ENCODE peak calls at places on chromosomes 7 and 10, in nine cellular contexts. T is AG04450, O is kidney epithelial cell, R is GM12865, B is tibial artery, M is neural progenitor cell, A is fibroblast of mammary gland, L is fibroblast of the aortic adventitia, W is heart left ventricle. E is an unnamed sample.

GRCh38 chr7:28487487-28487886 is 75.2 kb downstream of the CREB5 start:
- DNase-seq in T (no peak), O (no peak), R (no peak), B (no peak), M (no peak), A (no peak), L (no peak), W (no peak), E (no peak)

GRCh38 chr7:26291699-26292538 is at the start of gene SNX10:
- DNase-seq in T (no peak), O (no peak), R (peak), B (no peak), M (peak), A (no peak), L (no peak), W (peak), E (no peak)

GRCh38 chr10:52966904-52967303 is 194.3 kb upstream of the MBL2 start:
- DNase-seq in T (no peak), O (no peak), R (no peak), B (no peak), M (no peak), A (no peak), L (no peak), W (no peak), E (no peak)

GRCh38 chr10:99396471-99396870 is 34.0 kb downstream of the GOT1 start:
- DNase-seq in T (peak), O (peak), R (no peak), B (no peak), M (no peak), A (peak), L (peak), W (no peak), E (no peak)

GRCh38 chr7:93161181-93161762 is 13.1 kb upstream of the SAMD9L start:
- DNase-seq in T (no peak), O (no peak), R (no peak), B (no peak), M (no peak), A (no peak), L (no peak), W (no peak), E (no peak)

GRCh38 chr10:84175436-84175835 is 1.8 kb downstream of the GPR15LG start:
- DNase-seq in T (no peak), O (no peak), R (no peak), B (no peak), M (no peak), A (no peak), L (no peak), W (no peak), E (no peak)

GRCh38 chr7:1087952-1088920 is at the start of gene GPER1:
- DNase-seq in T (no peak), O (no peak), R (no peak), B (peak), M (peak), A (no peak), L (peak), W (peak), E (no peak)

GRCh38 chr7:155493744-155494538 is 36.0 kb downstream of the EN2 start:
- DNase-seq in T (no peak), O (no peak), R (no peak), B (no peak), M (no peak), A (no peak), L (no peak), W (no peak), E (no peak)

GRCh38 chr7:144717720-144718119 is 118.1 kb downstream of the TPK1 start:
- DNase-seq in T (no peak), O (no peak), R (no peak), B (no peak), M (no peak), A (no peak), L (no peak), W (no peak), E (no peak)

GRCh38 chr10:9734218-9734617 is 1283.5 kb upstream of the CELF2 start:
- DNase-seq in T (no peak), O (no peak), R (no peak), B (no peak), M (no peak), A (no peak), L (no peak), W (no peak), E (no peak)

GRCh38 chr10:62554632-62555199 is 180.5 kb downstream of the ZNF365 start:
- DNase-seq in T (no peak), O (no peak), R (peak), B (no peak), M (peak), A (peak), L (peak), W (no peak), E (no peak)

GRCh38 chr10:79025113-79025832 is 43.5 kb upstream of the ZMIZ1 start:
- DNase-seq in T (no peak), O (no peak), R (no peak), B (peak), M (peak), A (no peak), L (no peak), W (no peak), E (no peak)

GRCh38 chr7:150668472-150668911 is 17.0 kb upstream of the GIMAP2 start:
- DNase-seq in T (no peak), O (no peak), R (peak), B (no peak), M (no peak), A (no peak), L (no peak), W (no peak), E (no peak)

GRCh38 chr10:124724279-124725027 is 19.7 kb downstream of the FAM53B start:
- DNase-seq in T (no peak), O (no peak), R (peak), B (peak), M (no peak), A (no peak), L (no peak), W (no peak), E (no peak)

GRCh38 chr7:70634610-70635068 is 497.3 kb upstream of the GALNT17 start:
- DNase-seq in T (peak), O (peak), R (no peak), B (no peak), M (no peak), A (peak), L (peak), W (no peak), E (no peak)

GRCh38 chr10:123278445-123278844 is 124.2 kb downstream of the BUB3 start:
- DNase-seq in T (no peak), O (no peak), R (no peak), B (no peak), M (no peak), A (no peak), L (no peak), W (no peak), E (no peak)

GRCh38 chr7:15783971-15784693 is 97.6 kb upstream of the MEOX2 start:
- DNase-seq in T (no peak), O (no peak), R (no peak), B (no peak), M (peak), A (no peak), L (no peak), W (no peak), E (no peak)

GRCh38 chr10:42969909-42970308 is 107.0 kb upstream of the RET start:
- DNase-seq in T (no peak), O (no peak), R (no peak), B (peak), M (no peak), A (no peak), L (no peak), W (no peak), E (no peak)

GRCh38 chr7:83486536-83486935 is 162.4 kb downstream of the SEMA3E start:
- DNase-seq in T (no peak), O (no peak), R (no peak), B (no peak), M (no peak), A (no peak), L (no peak), W (no peak), E (no peak)

GRCh38 chr10:117740088-117740487 is 197.5 kb downstream of the EMX2 start:
- DNase-seq in T (no peak), O (no peak), R (no peak), B (no peak), M (no peak), A (no peak), L (no peak), W (no peak), E (no peak)

GRCh38 chr10:52583341-52583740 is 189.2 kb downstream of the MBL2 start:
- DNase-seq in T (no peak), O (no peak), R (no peak), B (no peak), M (no peak), A (no peak), L (no peak), W (no peak), E (no peak)

GRCh38 chr7:69749994-69750393 is 151.7 kb downstream of the AUTS2 start:
- DNase-seq in T (no peak), O (no peak), R (peak), B (no peak), M (no peak), A (no peak), L (no peak), W (no peak), E (no peak)

GRCh38 chr10:62589689-62590088 is 214.8 kb upstream of the ADO start:
- DNase-seq in T (no peak), O (no peak), R (no peak), B (no peak), M (no peak), A (peak), L (peak), W (no peak), E (no peak)

GRCh38 chr10:103564799-103565365 is 71.4 kb downstream of the NEURL1 start:
- DNase-seq in T (no peak), O (no peak), R (peak), B (no peak), M (peak), A (peak), L (no peak), W (no peak), E (no peak)

GRCh38 chr10:20627918-20628499 is 269.1 kb downstream of the NEBL start:
- DNase-seq in T (no peak), O (no peak), R (no peak), B (no peak), M (no peak), A (no peak), L (no peak), W (no peak), E (no peak)

GRCh38 chr7:116138202-116138801 is 72.0 kb upstream of the TES start:
- DNase-seq in T (peak), O (peak), R (peak), B (no peak), M (peak), A (peak), L (peak), W (no peak), E (peak)

GRCh38 chr7:1890289-1891235 is 220.5 kb downstream of the ELFN1 start:
- DNase-seq in T (no peak), O (no peak), R (no peak), B (no peak), M (no peak), A (no peak), L (no peak), W (no peak), E (no peak)

GRCh38 chr7:66964391-66964790 is 31.0 kb downstream of the SBDS start:
- DNase-seq in T (peak), O (no peak), R (no peak), B (no peak), M (no peak), A (peak), L (peak), W (no peak), E (no peak)

GRCh38 chr7:87370660-87371180 is 25.3 kb downstream of the CROT start:
- DNase-seq in T (peak), O (no peak), R (no peak), B (no peak), M (no peak), A (peak), L (peak), W (no peak), E (peak)

GRCh38 chr7:66522518-66522917 is 106.2 kb upstream of the KCTD7 start:
- DNase-seq in T (no peak), O (no peak), R (peak), B (no peak), M (no peak), A (peak), L (no peak), W (no peak), E (no peak)

GRCh38 chr7:44286618-44287487 is 38.5 kb downstream of the CAMK2B start:
- DNase-seq in T (no peak), O (no peak), R (no peak), B (peak), M (no peak), A (no peak), L (no peak), W (peak), E (no peak)

GRCh38 chr7:120272261-120272895 is 597 bp upstream of the KCND2 start:
- DNase-seq in T (peak), O (peak), R (peak), B (no peak), M (peak), A (peak), L (peak), W (no peak), E (peak)

GRCh38 chr7:120273476-120273975 is 551 bp downstream of the KCND2 start:
- DNase-seq in T (no peak), O (no peak), R (peak), B (no peak), M (peak), A (peak), L (peak), W (no peak), E (no peak)

GRCh38 chr7:120274899-120275298 is 1.9 kb downstream of the KCND2 start:
- DNase-seq in T (no peak), O (no peak), R (no peak), B (no peak), M (no peak), A (no peak), L (no peak), W (no peak), E (no peak)

GRCh38 chr7:120274482-120274881 is 1.5 kb downstream of the KCND2 start:
- DNase-seq in T (no peak), O (no peak), R (no peak), B (no peak), M (peak), A (no peak), L (no peak), W (no peak), E (no peak)

GRCh38 chr7:120272896-120273475 is at the start of gene KCND2:
- DNase-seq in T (no peak), O (no peak), R (peak), B (no peak), M (peak), A (peak), L (peak), W (no peak), E (no peak)
- H3K4me3 ChIP-seq in T (peak), O (peak), R (peak), B (peak), M (peak), A (peak), L (peak), W (peak), E (peak)

DNA sequence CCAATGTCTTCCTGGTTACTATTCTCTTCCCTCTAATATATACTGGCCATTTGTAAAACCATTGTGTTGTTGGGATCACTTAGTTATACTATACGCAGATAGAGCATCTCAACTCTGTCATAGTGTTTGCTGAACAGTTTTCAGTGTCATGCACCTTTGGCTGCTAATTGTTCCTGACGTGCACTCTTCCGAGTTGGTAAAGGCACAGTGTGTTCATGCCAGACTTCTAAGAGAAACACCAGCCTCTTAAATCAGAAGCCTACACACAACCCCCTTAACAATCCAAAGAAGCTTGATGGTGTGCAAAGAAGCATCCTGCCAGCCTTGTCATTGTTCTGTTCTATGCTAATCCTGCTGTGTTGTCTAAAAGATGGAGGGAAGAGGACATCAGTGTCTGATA is 131.1 kb downstream of the MAPK8 start:
- DNase-seq in T (no peak), O (no peak), R (no peak), B (no peak), M (peak), A (no peak), L (no peak), W (no peak), E (no peak)
- H3K4me3 ChIP-seq in T (no peak), O (no peak), R (no peak), B (no peak), M (no peak), A (no peak), L (no peak), W (no peak), E (no peak)

GRCh38 chr7:5595545-5596045 is 172.0 kb upstream of the TNRC18 start:
- DNase-seq in T (no peak), O (no peak), R (peak), B (no peak), M (no peak), A (peak), L (no peak), W (no peak), E (no peak)

GRCh38 chr7:5589819-5590595 is 166.4 kb upstream of the TNRC18 start:
- DNase-seq in T (no peak), O (no peak), R (no peak), B (no peak), M (no peak), A (no peak), L (no peak), W (no peak), E (no peak)

GRCh38 chr7:5590596-5591546 is 167.2 kb upstream of the TNRC18 start:
- DNase-seq in T (no peak), O (no peak), R (no peak), B (no peak), M (no peak), A (no peak), L (no peak), W (no peak), E (no peak)

GRCh38 chr7:5594616-5595544 is 171.2 kb upstream of the TNRC18 start:
- DNase-seq in T (no peak), O (no peak), R (peak), B (no peak), M (peak), A (peak), L (no peak), W (peak), E (no peak)

GRCh38 chr7:5591547-5591899 is 167.9 kb upstream of the TNRC18 start:
- DNase-seq in T (peak), O (peak), R (peak), B (no peak), M (peak), A (no peak), L (peak), W (peak), E (peak)
- H3K4me3 ChIP-seq in T (peak), O (no peak), R (peak), B (no peak), M (no peak), A (no peak), L (no peak), W (no peak), E (no peak)

DNA sequence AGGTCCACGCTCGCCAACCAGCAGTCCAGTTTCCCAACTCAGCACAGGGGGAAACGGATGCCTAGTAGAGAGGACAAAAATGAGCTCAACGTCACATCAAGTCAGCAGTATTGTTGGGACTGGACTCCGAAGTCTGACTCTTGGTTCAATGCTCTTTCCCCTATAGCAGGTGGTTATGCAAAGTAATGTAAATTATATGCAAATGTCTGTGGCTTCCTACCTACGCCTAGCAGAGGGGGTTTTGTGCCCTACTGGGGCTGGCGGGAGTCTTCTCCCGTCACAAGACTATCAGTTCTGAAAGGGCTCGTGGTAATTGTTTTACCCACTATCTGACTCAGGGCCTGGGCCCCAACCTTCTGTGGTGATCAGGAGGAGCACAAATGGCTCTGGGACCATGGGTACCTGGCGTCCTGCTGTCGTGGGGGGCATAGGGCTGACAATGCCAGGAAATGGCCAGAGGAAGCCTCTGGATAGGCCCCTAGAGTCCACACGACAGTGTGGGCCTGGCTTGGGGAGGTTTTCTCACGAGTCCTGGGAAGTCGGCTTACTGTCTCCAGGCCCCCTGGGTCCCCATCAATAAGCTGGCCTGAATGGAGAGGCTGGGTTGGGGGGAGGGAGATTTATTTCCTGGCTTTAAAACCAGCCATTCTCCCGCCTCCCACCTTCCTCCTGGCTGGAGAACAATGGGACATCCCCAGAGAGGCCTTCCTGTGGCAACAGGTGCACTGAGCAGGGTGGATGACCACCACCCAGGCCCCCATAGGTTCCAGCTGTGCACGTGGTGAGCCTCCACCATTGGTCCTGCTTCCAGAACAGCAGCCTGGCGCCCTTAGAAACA is 41.8 kb downstream of the UNC5B start:
- DNase-seq in T (no peak), O (no peak), R (peak), B (no peak), M (peak), A (no peak), L (no peak), W (peak), E (no peak)
- H3K4me3 ChIP-seq in T (no peak), O (no peak), R (no peak), B (no peak), M (no peak), A (no peak), L (no peak), W (no peak), E (no peak)

GRCh38 chr7:128831994-128832879 is 2.0 kb downstream of the FLNC start:
- DNase-seq in T (no peak), O (no peak), R (no peak), B (peak), M (peak), A (peak), L (peak), W (peak), E (no peak)

GRCh38 chr7:128831178-128831993 is 1.2 kb downstream of the FLNC start:
- DNase-seq in T (no peak), O (no peak), R (no peak), B (peak), M (peak), A (peak), L (peak), W (peak), E (no peak)

GRCh38 chr7:128833939-128834310 is 3.7 kb downstream of the FLNC start:
- DNase-seq in T (no peak), O (no peak), R (no peak), B (no peak), M (peak), A (peak), L (peak), W (no peak), E (no peak)

GRCh38 chr7:128833148-128833938 is 3.1 kb downstream of the FLNC start:
- DNase-seq in T (no peak), O (no peak), R (no peak), B (peak), M (peak), A (peak), L (peak), W (peak), E (no peak)

DNA sequence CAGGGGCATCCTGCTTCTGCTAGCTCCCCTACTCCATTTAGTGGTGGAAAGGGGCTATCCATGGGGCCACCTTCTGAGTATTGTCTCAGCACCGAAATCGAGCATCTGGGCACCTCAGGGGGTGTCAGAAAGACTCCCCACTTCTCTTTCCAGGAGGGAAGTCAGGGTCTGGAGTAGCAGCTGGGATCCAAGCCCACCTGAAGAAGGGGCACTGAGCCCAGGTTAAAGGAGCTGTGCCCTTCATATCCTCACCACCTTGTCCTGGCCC is 2.6 kb downstream of the FLNC start:
- DNase-seq in T (no peak), O (no peak), R (no peak), B (no peak), M (no peak), A (no peak), L (no peak), W (no peak), E (no peak)
- H3K4me3 ChIP-seq in T (peak), O (peak), R (no peak), B (peak), M (peak), A (peak), L (peak), W (peak), E (no peak)

E was measured in epithelial cell of proximal tubule.